ENCODE peak calls at places on chromosomes 1 and 21, in six cellular contexts. One of them, this sample, is unnamed.

GRCh38 chr1:203219171-203219570 is 10.3 kb downstream of the CHIT1 start:
- DNase-seq in HepG2: no peak
- DNase-seq in K562: no peak
- DNase-seq in A549: no peak
- DNase-seq in GM12878: no peak
- DNase-seq in endothelial cell of umbilical vein: no peak
- DNase-seq in this sample: no peak

GRCh38 chr1:82079607-82080006 is 278.9 kb downstream of the ADGRL2 start:
- DNase-seq in A549: no peak
- DNase-seq in HepG2: no peak
- DNase-seq in endothelial cell of umbilical vein: no peak
- DNase-seq in GM12878: no peak
- DNase-seq in K562: no peak
- DNase-seq in this sample: no peak

GRCh38 chr1:35497571-35497970 is 59.6 kb downstream of the KIAA0319L start:
- DNase-seq in GM12878: no peak
- DNase-seq in K562: no peak
- DNase-seq in HepG2: no peak
- DNase-seq in A549: no peak
- DNase-seq in endothelial cell of umbilical vein: no peak
- DNase-seq in this sample: no peak

GRCh38 chr1:186754542-186755150 is 74.1 kb upstream of the PLA2G4A start:
- DNase-seq in HepG2: no peak
- DNase-seq in K562: no peak
- DNase-seq in GM12878: no peak
- DNase-seq in endothelial cell of umbilical vein: no peak
- DNase-seq in A549: no peak
- DNase-seq in this sample: no peak

GRCh38 chr1:185426761-185427698 is 110.0 kb upstream of the IVNS1ABP start:
- DNase-seq in endothelial cell of umbilical vein: peak
- DNase-seq in A549: no peak
- DNase-seq in GM12878: no peak
- DNase-seq in HepG2: no peak
- DNase-seq in K562: no peak
- DNase-seq in this sample: peak

GRCh38 chr1:51170342-51170741 is 65.7 kb upstream of the RNF11 start:
- DNase-seq in A549: no peak
- DNase-seq in GM12878: no peak
- DNase-seq in K562: no peak
- DNase-seq in endothelial cell of umbilical vein: no peak
- DNase-seq in HepG2: peak
- DNase-seq in this sample: peak

GRCh38 chr1:17046043-17046657 is 7.7 kb downstream of the SDHB start:
- DNase-seq in A549: peak
- DNase-seq in K562: no peak
- DNase-seq in endothelial cell of umbilical vein: peak
- DNase-seq in GM12878: no peak
- DNase-seq in HepG2: peak
- DNase-seq in this sample: peak

GRCh38 chr1:207181838-207182237 is 77.8 kb downstream of the C4BPA start:
- DNase-seq in K562: no peak
- DNase-seq in endothelial cell of umbilical vein: peak
- DNase-seq in HepG2: no peak
- DNase-seq in GM12878: no peak
- DNase-seq in A549: no peak
- DNase-seq in this sample: peak

GRCh38 chr1:208177656-208178055 is 66.5 kb downstream of the PLXNA2 start:
- DNase-seq in A549: no peak
- DNase-seq in endothelial cell of umbilical vein: no peak
- DNase-seq in GM12878: no peak
- DNase-seq in HepG2: no peak
- DNase-seq in K562: no peak
- DNase-seq in this sample: no peak

GRCh38 chr1:160503087-160503486 is 20.0 kb downstream of the SLAMF6 start:
- DNase-seq in A549: no peak
- DNase-seq in HepG2: no peak
- DNase-seq in GM12878: no peak
- DNase-seq in endothelial cell of umbilical vein: no peak
- DNase-seq in K562: no peak
- DNase-seq in this sample: no peak

GRCh38 chr21:33642896-33643657 is 776 bp downstream of the ITSN1 start:
- DNase-seq in GM12878: no peak
- DNase-seq in endothelial cell of umbilical vein: peak
- DNase-seq in A549: no peak
- DNase-seq in K562: peak
- DNase-seq in HepG2: no peak
- DNase-seq in this sample: peak

GRCh38 chr1:117341123-117341522 is 26.1 kb upstream of the MAN1A2 start:
- DNase-seq in A549: no peak
- DNase-seq in HepG2: no peak
- DNase-seq in GM12878: no peak
- DNase-seq in K562: no peak
- DNase-seq in endothelial cell of umbilical vein: no peak
- DNase-seq in this sample: no peak

GRCh38 chr1:208158640-208159541 is 85.3 kb downstream of the PLXNA2 start:
- DNase-seq in GM12878: no peak
- DNase-seq in K562: no peak
- DNase-seq in A549: no peak
- DNase-seq in endothelial cell of umbilical vein: peak
- DNase-seq in HepG2: peak
- DNase-seq in this sample: no peak

GRCh38 chr1:93608188-93609109 is 73.2 kb downstream of the BCAR3 start:
- DNase-seq in A549: no peak
- DNase-seq in HepG2: no peak
- DNase-seq in K562: no peak
- DNase-seq in GM12878: no peak
- DNase-seq in endothelial cell of umbilical vein: peak
- DNase-seq in this sample: no peak

GRCh38 chr21:37341254-37341960 is 25.2 kb upstream of the DYRK1A start:
- DNase-seq in K562: no peak
- DNase-seq in A549: no peak
- DNase-seq in GM12878: no peak
- DNase-seq in HepG2: no peak
- DNase-seq in endothelial cell of umbilical vein: peak
- DNase-seq in this sample: no peak

GRCh38 chr1:111660204-111661150 is 40.9 kb downstream of the RAP1A start:
- DNase-seq in endothelial cell of umbilical vein: no peak
- DNase-seq in A549: no peak
- DNase-seq in GM12878: no peak
- DNase-seq in HepG2: no peak
- DNase-seq in K562: peak
- DNase-seq in this sample: peak

GRCh38 chr21:45818276-45818903 is 163.2 kb upstream of the COL6A1 start:
- DNase-seq in HepG2: no peak
- DNase-seq in A549: peak
- DNase-seq in GM12878: no peak
- DNase-seq in K562: no peak
- DNase-seq in endothelial cell of umbilical vein: no peak
- DNase-seq in this sample: peak

GRCh38 chr1:228903573-228904122 is 168.4 kb downstream of the RHOU start:
- DNase-seq in HepG2: no peak
- DNase-seq in A549: peak
- DNase-seq in GM12878: no peak
- DNase-seq in K562: no peak
- DNase-seq in endothelial cell of umbilical vein: peak
- DNase-seq in this sample: no peak

GRCh38 chr1:63775418-63776127 is 1.8 kb downstream of the ROR1 start:
- DNase-seq in K562: no peak
- DNase-seq in A549: no peak
- DNase-seq in endothelial cell of umbilical vein: no peak
- DNase-seq in GM12878: no peak
- DNase-seq in HepG2: no peak
- DNase-seq in this sample: no peak

GRCh38 chr1:230544758-230545157 is 97.5 kb upstream of the COG2 start:
- DNase-seq in GM12878: no peak
- DNase-seq in HepG2: no peak
- DNase-seq in A549: no peak
- DNase-seq in endothelial cell of umbilical vein: no peak
- DNase-seq in K562: no peak
- DNase-seq in this sample: no peak

GRCh38 chr21:44329086-44329889 is 9.9 kb downstream of the CFAP410 start:
- DNase-seq in K562: no peak
- DNase-seq in HepG2: no peak
- DNase-seq in endothelial cell of umbilical vein: no peak
- DNase-seq in GM12878: no peak
- DNase-seq in A549: no peak
- DNase-seq in this sample: no peak

GRCh38 chr1:197180252-197180878 is 33.9 kb upstream of the ASPM start:
- DNase-seq in A549: peak
- DNase-seq in K562: peak
- DNase-seq in GM12878: no peak
- DNase-seq in HepG2: peak
- DNase-seq in endothelial cell of umbilical vein: peak
- DNase-seq in this sample: peak

GRCh38 chr1:219174672-219175564 is 1.2 kb downstream of the LYPLAL1 start:
- DNase-seq in HepG2: peak
- DNase-seq in GM12878: peak
- DNase-seq in K562: peak
- DNase-seq in A549: no peak
- DNase-seq in endothelial cell of umbilical vein: peak
- DNase-seq in this sample: peak

GRCh38 chr1:156419863-156420208 is 50.8 kb downstream of the RHBG start:
- DNase-seq in K562: peak
- DNase-seq in A549: no peak
- DNase-seq in endothelial cell of umbilical vein: no peak
- DNase-seq in HepG2: peak
- DNase-seq in GM12878: no peak
- DNase-seq in this sample: no peak
- TF ChIP-seq CTCF in K562: peak
- TF ChIP-seq CTCF in A549: no peak
- TF ChIP-seq CTCF in endothelial cell of umbilical vein: no peak
- TF ChIP-seq CTCF in HepG2: peak
- TF ChIP-seq CTCF in GM12878: peak
- TF ChIP-seq CTCF in this sample: no peak

DNA sequence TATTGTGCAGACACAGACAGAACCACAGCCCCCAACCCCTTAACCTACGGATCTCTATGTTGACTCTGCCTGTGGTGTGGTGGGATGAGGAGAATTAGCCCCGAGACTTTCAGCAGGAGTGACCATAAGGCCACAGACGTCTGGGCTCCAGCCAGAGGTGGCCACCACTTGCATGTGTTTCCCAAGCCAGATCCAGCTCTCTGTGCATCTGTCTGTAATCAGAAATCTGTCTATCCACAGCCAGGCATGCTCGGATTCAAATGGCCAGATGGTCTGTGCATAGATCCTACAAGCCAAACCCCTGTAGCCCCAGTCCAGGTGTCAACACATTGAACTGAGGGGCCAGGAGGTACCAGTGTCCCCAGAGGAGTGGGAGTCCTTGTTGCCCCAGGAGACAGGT is 140.6 kb downstream of the SYF2 start:
- DNase-seq in endothelial cell of umbilical vein: no peak
- DNase-seq in A549: no peak
- DNase-seq in HepG2: no peak
- DNase-seq in K562: no peak
- DNase-seq in GM12878: no peak
- DNase-seq in this sample: no peak
- TF ChIP-seq MYC in endothelial cell of umbilical vein: no peak
- TF ChIP-seq MYC in A549: no peak
- TF ChIP-seq MYC in HepG2: no peak
- TF ChIP-seq MYC in K562: no peak
- TF ChIP-seq MYC in GM12878: no peak
- TF ChIP-seq MYC in this sample: no peak

DNA sequence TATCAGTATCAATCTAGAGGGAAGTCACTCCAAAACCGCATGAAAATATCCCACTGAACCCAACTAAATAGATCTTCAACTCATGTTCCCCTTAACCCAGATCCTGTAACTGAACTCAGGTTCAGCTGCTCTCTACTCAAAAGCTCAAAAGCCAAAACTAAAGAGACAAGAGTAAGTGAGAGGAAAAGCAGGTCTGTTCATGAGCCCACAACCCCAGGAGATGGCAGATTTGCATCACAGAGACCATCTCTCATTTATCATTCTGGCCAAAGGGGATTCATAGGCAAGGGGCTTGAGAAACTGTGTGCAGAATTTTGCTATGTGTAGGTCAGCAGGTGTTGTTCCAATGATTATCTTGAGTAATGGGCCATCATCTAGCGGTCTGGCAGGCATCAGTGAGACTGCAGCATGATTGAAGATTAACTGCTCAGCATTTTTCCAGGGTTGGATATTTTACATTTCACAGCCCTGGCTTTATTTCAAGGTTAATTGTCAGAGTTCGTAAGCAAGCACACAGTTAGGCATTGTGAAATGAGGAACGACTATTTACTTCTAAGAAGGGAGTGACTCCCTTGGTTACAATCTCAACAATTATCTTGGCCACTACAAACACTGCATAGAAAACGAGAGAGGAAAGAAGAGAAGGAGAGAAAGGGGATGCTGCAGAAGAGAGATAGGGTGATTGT is 1204.5 kb upstream of the TMPRSS15 start:
- DNase-seq in endothelial cell of umbilical vein: no peak
- DNase-seq in GM12878: no peak
- DNase-seq in A549: no peak
- DNase-seq in HepG2: no peak
- DNase-seq in K562: no peak
- DNase-seq in this sample: no peak
- TF ChIP-seq CTCF in endothelial cell of umbilical vein: no peak
- TF ChIP-seq CTCF in GM12878: no peak
- TF ChIP-seq CTCF in A549: no peak
- TF ChIP-seq CTCF in HepG2: no peak
- TF ChIP-seq CTCF in K562: no peak
- TF ChIP-seq CTCF in this sample: no peak

GRCh38 chr1:164602142-164602429 is 43.1 kb downstream of the PBX1 start:
- DNase-seq in K562: no peak
- DNase-seq in GM12878: no peak
- DNase-seq in HepG2: no peak
- DNase-seq in A549: no peak
- DNase-seq in endothelial cell of umbilical vein: no peak
- DNase-seq in this sample: no peak
- TF ChIP-seq MYC in K562: no peak
- TF ChIP-seq MYC in GM12878: no peak
- TF ChIP-seq MYC in HepG2: no peak
- TF ChIP-seq MYC in A549: no peak
- TF ChIP-seq MYC in endothelial cell of umbilical vein: no peak
- TF ChIP-seq MYC in this sample: no peak

GRCh38 chr1:150429805-150430204 is 57.4 kb upstream of the TARS2 start:
- DNase-seq in HepG2: peak
- DNase-seq in endothelial cell of umbilical vein: peak
- DNase-seq in A549: peak
- DNase-seq in K562: peak
- DNase-seq in GM12878: no peak
- DNase-seq in this sample: peak
- TF ChIP-seq CTCF in HepG2: peak
- TF ChIP-seq CTCF in endothelial cell of umbilical vein: no peak
- TF ChIP-seq CTCF in A549: peak
- TF ChIP-seq CTCF in K562: peak
- TF ChIP-seq CTCF in GM12878: peak
- TF ChIP-seq CTCF in this sample: no peak

GRCh38 chr1:183931646-183932271 is 105.8 kb downstream of the COLGALT2 start:
- DNase-seq in A549: no peak
- DNase-seq in GM12878: no peak
- DNase-seq in endothelial cell of umbilical vein: no peak
- DNase-seq in HepG2: no peak
- DNase-seq in K562: no peak
- DNase-seq in this sample: no peak
- TF ChIP-seq MYC in A549: no peak
- TF ChIP-seq MYC in GM12878: no peak
- TF ChIP-seq MYC in endothelial cell of umbilical vein: no peak
- TF ChIP-seq MYC in HepG2: no peak
- TF ChIP-seq MYC in K562: no peak
- TF ChIP-seq MYC in this sample: no peak

GRCh38 chr1:241077386-241078147 is 279.4 kb downstream of the RGS7 start:
- DNase-seq in K562: no peak
- DNase-seq in endothelial cell of umbilical vein: no peak
- DNase-seq in GM12878: no peak
- DNase-seq in HepG2: no peak
- DNase-seq in A549: no peak
- DNase-seq in this sample: no peak
- TF ChIP-seq CTCF in K562: no peak
- TF ChIP-seq CTCF in endothelial cell of umbilical vein: no peak
- TF ChIP-seq CTCF in GM12878: no peak
- TF ChIP-seq CTCF in HepG2: no peak
- TF ChIP-seq CTCF in A549: no peak
- TF ChIP-seq CTCF in this sample: no peak